ENCODE peak calls at places on chromosome 2, in five cellular contexts. One of them, this sample, is unnamed.

GRCh38 chr2:118319271-118319684 is 231.0 kb downstream of the INSIG2 start:
- DNase-seq in NT2/D1: peak; percentile 97
- DNase-seq in HepG2: no peak
- DNase-seq in GM12878: no peak
- DNase-seq in H1: peak; percentile 63
- DNase-seq in this sample: no peak

GRCh38 chr2:96565111-96565510 is 28.6 kb downstream of the ARID5A start:
- DNase-seq in NT2/D1: peak; percentile 88
- DNase-seq in GM12878: no peak
- DNase-seq in H1: peak; percentile 48
- DNase-seq in HepG2: no peak
- DNase-seq in this sample: no peak

GRCh38 chr2:240147382-240147781 is 6.9 kb upstream of the OTOS start:
- DNase-seq in GM12878: no peak
- DNase-seq in H1: no peak
- DNase-seq in NT2/D1: no peak
- DNase-seq in HepG2: no peak
- DNase-seq in this sample: no peak

GRCh38 chr2:201674298-201674697 is 24.1 kb downstream of the MPP4 start:
- DNase-seq in HepG2: no peak
- DNase-seq in NT2/D1: no peak
- DNase-seq in GM12878: no peak
- DNase-seq in H1: no peak
- DNase-seq in this sample: no peak

GRCh38 chr2:176583530-176584101 is 314.4 kb downstream of the MTX2 start:
- DNase-seq in HepG2: no peak
- DNase-seq in H1: no peak
- DNase-seq in GM12878: no peak
- DNase-seq in NT2/D1: no peak
- DNase-seq in this sample: no peak

GRCh38 chr2:212177724-212178123 is 360.9 kb downstream of the ERBB4 start:
- DNase-seq in NT2/D1: peak; percentile 3
- DNase-seq in HepG2: peak; percentile 3
- DNase-seq in H1: no peak
- DNase-seq in GM12878: no peak
- DNase-seq in this sample: no peak

GRCh38 chr2:119702918-119703401 is 24.0 kb downstream of the TMEM177 start:
- DNase-seq in GM12878: no peak
- DNase-seq in HepG2: peak; percentile 73
- DNase-seq in NT2/D1: peak; percentile 71
- DNase-seq in H1: peak; percentile 91
- DNase-seq in this sample: peak; percentile 91

GRCh38 chr2:84781942-84782716 is 98.8 kb downstream of the TRABD2A start:
- DNase-seq in NT2/D1: no peak
- DNase-seq in GM12878: no peak
- DNase-seq in H1: no peak
- DNase-seq in HepG2: no peak
- DNase-seq in this sample: no peak

GRCh38 chr2:643761-644160 is 33.4 kb downstream of the TMEM18 start:
- DNase-seq in HepG2: no peak
- DNase-seq in GM12878: no peak
- DNase-seq in NT2/D1: no peak
- DNase-seq in H1: no peak
- DNase-seq in this sample: no peak

GRCh38 chr2:127695491-127696472 is 5.5 kb upstream of the SFT2D3 start:
- DNase-seq in HepG2: no peak
- DNase-seq in NT2/D1: no peak
- DNase-seq in GM12878: no peak
- DNase-seq in H1: peak; percentile 82
- DNase-seq in this sample: no peak

GRCh38 chr2:85704800-85705679 is 10.9 kb downstream of the GNLY start:
- DNase-seq in GM12878: peak; percentile 63
- DNase-seq in HepG2: no peak
- DNase-seq in H1: no peak
- DNase-seq in NT2/D1: no peak
- DNase-seq in this sample: no peak

DNA sequence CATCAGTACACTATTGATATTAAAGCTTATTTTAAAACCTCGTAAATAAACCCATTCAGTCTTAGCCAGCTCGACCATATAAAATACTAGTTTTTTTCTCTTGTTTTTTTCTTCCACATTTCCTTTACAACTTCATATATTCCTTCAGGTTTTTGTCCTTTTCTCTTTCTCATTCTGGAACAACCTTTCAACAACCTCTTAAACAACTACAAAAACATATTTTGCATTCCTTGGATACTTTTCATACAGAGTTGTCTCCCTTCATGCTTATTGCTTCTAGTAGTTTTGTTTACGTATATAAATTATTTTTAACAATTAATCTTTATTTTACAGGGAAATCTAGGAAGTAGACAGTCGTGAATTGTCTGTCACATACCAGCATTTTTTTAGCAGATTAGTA is 41.2 kb downstream of the COMMD1 start:
- DNase-seq in GM12878: no peak
- DNase-seq in HepG2: no peak
- DNase-seq in H1: no peak
- DNase-seq in NT2/D1: no peak
- DNase-seq in this sample: no peak
- TF ChIP-seq SUZ12 in GM12878: no peak
- TF ChIP-seq SUZ12 in HepG2: no peak
- TF ChIP-seq SUZ12 in H1: no peak
- TF ChIP-seq SUZ12 in NT2/D1: no peak
- TF ChIP-seq SUZ12 in this sample: no peak

DNA sequence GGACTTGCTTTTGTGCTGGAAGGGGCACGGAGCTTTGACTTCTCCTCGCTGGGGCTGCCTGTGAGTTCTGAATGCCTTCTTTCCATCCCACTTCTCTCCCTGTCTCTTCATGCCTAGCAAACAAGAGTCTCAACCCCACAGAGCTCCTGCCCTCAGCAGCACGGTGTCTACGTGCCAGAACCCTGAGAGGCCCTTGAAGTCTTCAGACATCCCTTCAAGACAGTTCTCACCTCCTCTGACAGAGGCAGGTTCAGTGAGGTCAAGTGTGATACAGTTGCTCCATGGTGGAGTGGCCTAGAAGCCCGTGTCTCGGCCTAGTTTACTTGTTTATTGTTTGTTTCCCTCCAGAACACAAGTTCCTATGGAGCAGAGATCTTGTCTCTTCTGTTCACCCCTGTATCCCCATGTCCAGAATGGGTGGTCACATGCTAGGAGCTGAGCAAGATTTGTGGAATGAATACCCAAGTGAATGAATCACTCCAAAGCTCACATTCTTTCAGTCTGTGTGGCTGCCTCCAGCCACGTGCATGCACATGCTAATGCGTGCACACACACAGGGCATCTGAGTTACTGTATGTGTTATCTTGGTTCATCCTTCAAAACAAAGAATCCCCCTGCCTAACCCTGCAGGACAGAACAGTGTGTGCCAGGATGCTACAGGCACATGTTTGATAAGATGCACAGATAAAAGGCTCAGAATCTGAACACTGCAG is 391.7 kb downstream of the NBAS start:
- DNase-seq in HepG2: peak; percentile 56
- DNase-seq in GM12878: no peak
- DNase-seq in H1: no peak
- DNase-seq in NT2/D1: no peak
- DNase-seq in this sample: no peak
- TF ChIP-seq SUZ12 in HepG2: no peak
- TF ChIP-seq SUZ12 in GM12878: no peak
- TF ChIP-seq SUZ12 in H1: no peak
- TF ChIP-seq SUZ12 in NT2/D1: no peak
- TF ChIP-seq SUZ12 in this sample: no peak

GRCh38 chr2:46264447-46264846 is 32.8 kb upstream of the EPAS1 start:
- DNase-seq in GM12878: no peak
- DNase-seq in H1: no peak
- DNase-seq in NT2/D1: no peak
- DNase-seq in HepG2: no peak
- DNase-seq in this sample: no peak

GRCh38 chr2:46263347-46263746 is 33.9 kb upstream of the EPAS1 start:
- DNase-seq in GM12878: no peak
- DNase-seq in H1: no peak
- DNase-seq in NT2/D1: no peak
- DNase-seq in HepG2: no peak
- DNase-seq in this sample: no peak

GRCh38 chr2:46268196-46268595 is 29.0 kb upstream of the EPAS1 start:
- DNase-seq in GM12878: peak; percentile 21
- DNase-seq in HepG2: no peak
- DNase-seq in NT2/D1: no peak
- DNase-seq in H1: no peak
- DNase-seq in this sample: no peak

GRCh38 chr2:46267616-46268015 is 29.6 kb upstream of the EPAS1 start:
- DNase-seq in NT2/D1: no peak
- DNase-seq in H1: no peak
- DNase-seq in GM12878: no peak
- DNase-seq in HepG2: no peak
- DNase-seq in this sample: no peak

DNA sequence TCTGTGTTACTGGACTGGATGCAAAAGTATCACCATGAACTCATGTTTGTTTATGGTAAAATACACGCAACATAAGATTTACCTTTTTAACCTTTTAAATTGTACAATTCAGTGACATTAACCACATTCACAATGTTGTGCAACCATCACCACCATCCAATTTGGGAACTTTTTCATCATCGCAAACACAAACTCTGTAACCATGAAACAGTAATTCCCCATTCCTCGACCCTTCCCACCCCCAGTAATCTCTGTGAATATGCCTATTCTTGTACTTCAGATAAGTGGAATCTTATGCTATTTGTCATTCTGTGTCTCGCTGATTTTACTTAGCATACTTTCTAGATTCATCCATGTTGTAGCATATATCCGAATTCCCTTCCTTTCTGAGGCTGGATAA is 31.1 kb upstream of the EPAS1 start:
- DNase-seq in H1: no peak
- DNase-seq in HepG2: no peak
- DNase-seq in GM12878: no peak
- DNase-seq in NT2/D1: no peak
- DNase-seq in this sample: no peak
- TF ChIP-seq SUZ12 in H1: no peak
- TF ChIP-seq SUZ12 in HepG2: no peak
- TF ChIP-seq SUZ12 in GM12878: no peak
- TF ChIP-seq SUZ12 in NT2/D1: no peak
- TF ChIP-seq SUZ12 in this sample: no peak

DNA sequence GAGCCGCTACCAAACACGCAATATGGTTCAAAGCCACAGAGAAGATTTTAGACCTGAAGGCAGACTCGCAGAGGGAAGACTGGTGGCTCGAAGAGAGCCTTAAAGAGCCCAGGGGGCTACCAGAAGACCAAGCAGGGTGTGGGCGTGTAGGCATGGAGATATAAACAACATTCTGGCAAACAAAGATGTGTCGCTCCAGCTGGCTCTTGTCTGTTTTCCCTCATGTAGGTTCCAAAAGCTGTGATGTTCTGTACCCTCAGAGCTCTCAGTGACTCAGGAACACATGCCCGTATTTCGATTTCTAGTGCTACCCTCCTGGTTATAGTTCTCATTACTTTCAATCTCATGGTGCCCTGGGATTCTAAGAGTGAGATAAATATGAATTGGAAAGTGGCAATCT is 44.5 kb downstream of the DOCK10 start:
- DNase-seq in H1: no peak
- DNase-seq in GM12878: no peak
- DNase-seq in HepG2: no peak
- DNase-seq in NT2/D1: no peak
- DNase-seq in this sample: no peak
- TF ChIP-seq SUZ12 in H1: no peak
- TF ChIP-seq SUZ12 in GM12878: no peak
- TF ChIP-seq SUZ12 in HepG2: no peak
- TF ChIP-seq SUZ12 in NT2/D1: no peak
- TF ChIP-seq SUZ12 in this sample: no peak

DNA sequence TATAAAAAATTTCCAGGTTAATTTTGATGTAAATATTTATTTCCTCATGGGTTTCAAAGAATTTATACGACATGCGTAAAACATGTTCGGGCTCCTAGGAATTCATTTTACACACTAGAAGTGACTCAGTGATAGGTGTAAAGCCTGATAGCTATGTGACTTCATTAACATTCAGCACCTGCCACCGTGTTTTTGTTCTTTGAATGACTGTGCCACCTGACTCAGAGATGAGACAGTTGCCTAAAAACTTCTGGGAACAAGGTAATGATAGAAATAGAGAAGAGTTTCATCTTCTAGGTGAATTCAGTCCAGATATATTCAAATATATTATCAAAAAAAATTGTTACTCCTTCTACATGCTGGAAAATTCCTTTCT is 10.0 kb downstream of the IL1R2 start:
- DNase-seq in GM12878: no peak
- DNase-seq in NT2/D1: no peak
- DNase-seq in HepG2: no peak
- DNase-seq in H1: no peak
- DNase-seq in this sample: no peak
- TF ChIP-seq SUZ12 in GM12878: no peak
- TF ChIP-seq SUZ12 in NT2/D1: no peak
- TF ChIP-seq SUZ12 in HepG2: no peak
- TF ChIP-seq SUZ12 in H1: no peak
- TF ChIP-seq SUZ12 in this sample: no peak

This sample was measured in HEK293T.